ENCODE peak calls at places on chromosomes 6 and 20, in four cellular contexts. Y, Z, M and O are unnamed samples.

GRCh38 chr20:25083773-25084615 is 2.1 kb upstream of the VSX1 start:
- DNase-seq in Y (no peak), Z (no peak), M (peak), O (no peak)

GRCh38 chr6:149045404-149045803 is 272.1 kb upstream of the TAB2 start:
- DNase-seq in Y (no peak), Z (no peak), M (no peak), O (no peak)

GRCh38 chr6:140071601-140072062 is 697.2 kb upstream of the CITED2 start:
- DNase-seq in Y (peak), Z (no peak), M (no peak), O (peak)

GRCh38 chr6:47665112-47665511 is 33.3 kb upstream of the ADGRF4 start:
- DNase-seq in Y (no peak), Z (no peak), M (no peak), O (no peak)

GRCh38 chr20:48457261-48458002 is 370.4 kb downstream of the PREX1 start:
- DNase-seq in Y (no peak), Z (no peak), M (no peak), O (no peak)

GRCh38 chr20:57659789-57660509 is 39.7 kb upstream of the ZBP1 start:
- DNase-seq in Y (no peak), Z (no peak), M (no peak), O (no peak)

GRCh38 chr6:169824021-169824420 is 72.6 kb downstream of the ERMARD start:
- DNase-seq in Y (no peak), Z (peak), M (no peak), O (no peak)

GRCh38 chr6:132218063-132218696 is 183.1 kb downstream of the MOXD1 start:
- DNase-seq in Y (no peak), Z (peak), M (peak), O (peak)

GRCh38 chr20:63590218-63591146 is 16.4 kb upstream of the HELZ2 start:
- DNase-seq in Y (no peak), Z (no peak), M (no peak), O (no peak)

GRCh38 chr6:160015778-160016684 is 47.1 kb downstream of the IGF2R start:
- DNase-seq in Y (no peak), Z (no peak), M (no peak), O (no peak)

GRCh38 chr20:62501801-62502495 is 26.2 kb upstream of the GATA5 start:
- DNase-seq in Y (peak), Z (no peak), M (no peak), O (no peak)

GRCh38 chr6:12504325-12504966 is 212.1 kb upstream of the PHACTR1 start:
- DNase-seq in Y (no peak), Z (no peak), M (no peak), O (no peak)

GRCh38 chr6:7758456-7758855 is 32.6 kb downstream of the BMP6 start:
- DNase-seq in Y (peak), Z (no peak), M (no peak), O (peak)

GRCh38 chr20:46053416-46053815 is 24.4 kb downstream of the SLC12A5 start:
- DNase-seq in Y (no peak), Z (no peak), M (no peak), O (no peak)

GRCh38 chr6:163263196-163263595 is 151.3 kb upstream of the QKI start:
- DNase-seq in Y (no peak), Z (no peak), M (no peak), O (no peak)

GRCh38 chr6:2940010-2940850 is 31.1 kb downstream of the SERPINB6 start:
- DNase-seq in Y (no peak), Z (no peak), M (no peak), O (no peak)

GRCh38 chr6:7188492-7188891 is 80.7 kb downstream of the RREB1 start:
- DNase-seq in Y (no peak), Z (no peak), M (no peak), O (no peak)

GRCh38 chr6:47741807-47742206 is 40.0 kb upstream of the OPN5 start:
- DNase-seq in Y (no peak), Z (no peak), M (no peak), O (peak)

GRCh38 chr6:111478064-111478476 is 4.9 kb downstream of the REV3L start:
- DNase-seq in Y (no peak), Z (no peak), M (no peak), O (no peak)

GRCh38 chr6:119463081-119463626 is 113.6 kb upstream of the MAN1A1 start:
- DNase-seq in Y (no peak), Z (no peak), M (no peak), O (no peak)

GRCh38 chr6:167565884-167566491 is 241.1 kb downstream of the TTLL2 start:
- DNase-seq in Y (no peak), Z (no peak), M (no peak), O (no peak)

GRCh38 chr6:54074591-54075195 is 36.5 kb upstream of the MLIP start:
- DNase-seq in Y (no peak), Z (no peak), M (no peak), O (peak)

GRCh38 chr20:23234311-23235078 is 116.1 kb upstream of the NXT1 start:
- DNase-seq in Y (peak), Z (no peak), M (no peak), O (peak)

GRCh38 chr6:155418017-155418749 is 37.5 kb downstream of the NOX3 start:
- DNase-seq in Y (peak), Z (no peak), M (peak), O (peak)

GRCh38 chr6:31400467-31401289 is 2.7 kb upstream of the MICA start:
- DNase-seq in Y (peak), Z (no peak), M (no peak), O (peak)

GRCh38 chr20:48671141-48671540 is 156.7 kb downstream of the PREX1 start:
- DNase-seq in Y (no peak), Z (no peak), M (no peak), O (no peak)

GRCh38 chr6:17472653-17473183 is 79.3 kb downstream of the CAP2 start:
- DNase-seq in Y (no peak), Z (peak), M (no peak), O (no peak)

GRCh38 chr6:14734416-14735340 is 511.2 kb upstream of the JARID2 start:
- DNase-seq in Y (peak), Z (no peak), M (no peak), O (peak)

GRCh38 chr6:30882764-30883475 is 1.4 kb upstream of the DDR1 start:
- DNase-seq in Y (no peak), Z (no peak), M (no peak), O (peak)

GRCh38 chr6:37257634-37258404 is at the start of the genes TBC1D22B and TMEM217:
- DNase-seq in Y (peak), Z (peak), M (peak), O (peak)

GRCh38 chr20:35791823-35792222 is 20.0 kb downstream of the PHF20 start:
- DNase-seq in Y (peak), Z (no peak), M (no peak), O (peak)